ENCODE peak calls at places on chromosomes 6 and 20, in six cellular contexts. L is tibial nerve, Z is HepG2, V is transverse colon, X is neural progenitor cell, B is ovary. J is an unnamed sample.
A peak's percentile ranks its signal among the peaks of the same experiment; 100 is the strongest.

GRCh38 chr6:144576871-144577270 is 291.7 kb downstream of the UTRN start:
- DNase-seq in L (no peak), Z (no peak), V (no peak), X (no peak), B (no peak), J (no peak)

GRCh38 chr6:11616200-11616611 is 78.7 kb downstream of the TMEM170B start:
- DNase-seq in L (no peak), Z (no peak), V (no peak), X (no peak), B (no peak), J (no peak)

GRCh38 chr20:37920270-37920669 is 17.3 kb downstream of the VSTM2L start:
- DNase-seq in L (no peak), Z (no peak), V (no peak), X (no peak), B (no peak), J (no peak)

GRCh38 chr20:6530254-6530653 is 237.2 kb upstream of the BMP2 start:
- DNase-seq in L (no peak), Z (no peak), V (no peak), X (no peak), B (no peak), J (no peak)

GRCh38 chr20:25000268-25000801 is 7.8 kb upstream of the APMAP start:
- DNase-seq in L (peak; percentile 68), Z (no peak), V (peak; percentile 38), X (no peak), B (no peak), J (peak; percentile 85)

GRCh38 chr20:11766961-11767360 is 150.7 kb upstream of the BTBD3 start:
- DNase-seq in L (no peak), Z (no peak), V (no peak), X (no peak), B (no peak), J (no peak)

GRCh38 chr20:15287331-15287730 is 949.9 kb upstream of the FLRT3 start:
- DNase-seq in L (no peak), Z (no peak), V (no peak), X (no peak), B (no peak), J (no peak)

GRCh38 chr6:6002809-6003333 is 3.9 kb downstream of the NRN1 start:
- DNase-seq in L (no peak), Z (no peak), V (no peak), X (peak; percentile 34), B (no peak), J (no peak)

GRCh38 chr20:9886227-9886626 is 47.4 kb upstream of the PAK5 start:
- DNase-seq in L (no peak), Z (no peak), V (no peak), X (no peak), B (no peak), J (no peak)

GRCh38 chr6:29887330-29887818 is 55.0 kb upstream of the HLA-A start:
- DNase-seq in L (peak; percentile 21), Z (no peak), V (peak; percentile 74), X (peak; percentile 34), B (peak; percentile 69), J (peak; percentile 14)

GRCh38 chr6:53326372-53327016 is 22.3 kb downstream of the ELOVL5 start:
- DNase-seq in L (no peak), Z (no peak), V (peak; percentile 33), X (no peak), B (peak; percentile 61), J (no peak)

GRCh38 chr20:52552181-52552872 is 360.7 kb upstream of the ZFP64 start:
- DNase-seq in L (no peak), Z (no peak), V (no peak), X (no peak), B (no peak), J (no peak)

GRCh38 chr6:20559924-20560551 is 25.8 kb downstream of the CDKAL1 start:
- DNase-seq in L (no peak), Z (no peak), V (no peak), X (no peak), B (no peak), J (no peak)

GRCh38 chr6:123875784-123876183 is 72.1 kb downstream of the NKAIN2 start:
- DNase-seq in L (no peak), Z (no peak), V (no peak), X (no peak), B (no peak), J (no peak)

GRCh38 chr6:98779618-98780017 is 54.8 kb upstream of the POU3F2 start:
- DNase-seq in L (no peak), Z (no peak), V (no peak), X (no peak), B (no peak), J (no peak)

GRCh38 chr6:32785781-32786533 is 22.6 kb upstream of the HLA-DQB2 start:
- DNase-seq in L (no peak), Z (peak; percentile 44), V (peak; percentile 28), X (peak; percentile 75), B (no peak), J (no peak)

GRCh38 chr6:75207211-75207984 is 1.5 kb upstream of the COL12A1 start:
- DNase-seq in L (no peak), Z (no peak), V (no peak), X (peak; percentile 60), B (peak; percentile 36), J (no peak)

GRCh38 chr6:349491-349921 is 42.0 kb upstream of the IRF4 start:
- DNase-seq in L (no peak), Z (no peak), V (no peak), X (no peak), B (no peak), J (no peak)

GRCh38 chr20:3660262-3661059 is 2.7 kb downstream of the GFRA4 start:
- DNase-seq in L (no peak), Z (no peak), V (no peak), X (no peak), B (no peak), J (no peak)

GRCh38 chr6:161137839-161138544 is 135.9 kb downstream of the AGPAT4 start:
- DNase-seq in L (no peak), Z (no peak), V (no peak), X (no peak), B (no peak), J (no peak)

GRCh38 chr6:108002365-108003221 is 44.6 kb upstream of the SEC63 start:
- DNase-seq in L (no peak), Z (peak; percentile 98), V (peak; percentile 67), X (peak; percentile 12), B (no peak), J (peak; percentile 24)

GRCh38 chr6:6588064-6588923 is at the start of gene LY86:
- DNase-seq in L (no peak), Z (no peak), V (peak; percentile 14), X (no peak), B (no peak), J (no peak)

GRCh38 chr6:150245148-150245547 is 102.3 kb downstream of the PPP1R14C start:
- DNase-seq in L (no peak), Z (no peak), V (no peak), X (no peak), B (no peak), J (no peak)

GRCh38 chr6:150241751-150242150 is 98.9 kb downstream of the PPP1R14C start:
- DNase-seq in L (no peak), Z (no peak), V (no peak), X (no peak), B (no peak), J (no peak)

GRCh38 chr6:150248300-150248699 is 105.5 kb downstream of the PPP1R14C start:
- DNase-seq in L (no peak), Z (no peak), V (no peak), X (no peak), B (no peak), J (no peak)

GRCh38 chr6:150247803-150248202 is 105.0 kb downstream of the PPP1R14C start:
- DNase-seq in L (no peak), Z (no peak), V (no peak), X (no peak), B (no peak), J (no peak)

DNA sequence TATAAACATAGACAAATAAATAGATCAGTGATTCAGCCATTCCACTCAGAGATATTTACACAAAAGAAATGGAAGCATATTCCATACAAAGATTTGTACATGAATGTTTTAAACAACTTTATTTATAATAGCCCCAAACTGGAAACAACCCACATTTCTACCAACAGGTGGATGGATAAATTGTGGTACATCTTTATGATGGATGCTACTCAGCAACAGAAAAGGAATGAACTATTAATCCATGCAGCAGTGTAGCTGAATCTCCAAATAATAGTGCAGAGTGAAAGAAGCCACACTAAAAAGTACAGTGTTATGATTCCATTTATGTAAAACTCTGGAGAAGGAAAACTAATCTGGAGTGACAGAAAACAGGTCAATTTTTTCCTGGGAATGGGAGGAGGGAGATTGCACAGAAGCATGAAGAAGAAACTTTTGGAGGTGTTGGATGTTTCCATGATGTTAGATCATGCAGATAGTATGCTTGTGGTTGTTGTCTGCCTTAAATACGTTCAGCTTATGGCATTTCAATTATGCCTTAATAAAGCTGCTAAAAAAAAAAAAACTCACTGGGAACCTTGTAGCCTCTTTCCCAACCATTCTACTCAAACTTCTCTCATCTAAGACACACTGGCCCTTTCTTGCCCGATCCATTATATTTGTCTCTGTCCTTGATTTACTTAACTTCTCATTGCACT is 100.9 kb downstream of the PPP1R14C start:
- DNase-seq in L (no peak), Z (no peak), V (no peak), X (no peak), B (no peak), J (no peak)
- H3K27me3 ChIP-seq in L (no peaks in the 10 kb centered on the region), Z (no peaks in the 10 kb centered on the region), V (no peaks in the 10 kb centered on the region), X (no peaks in the 10 kb centered on the region), B (no peaks in the 10 kb centered on the region), J (no peaks in the 10 kb centered on the region)

GRCh38 chr6:34969662-34970265 is 80.7 kb downstream of the ANKS1A start:
- DNase-seq in L (no peak), Z (no peak), V (no peak), X (no peak), B (no peak), J (no peak)
- H3K27ac ChIP-seq in L (no peak overlapping the region), Z (no peak overlapping the region), V (no peak overlapping the region), X (no peak overlapping the region), B (no peak overlapping the region), J (no peak overlapping the region)

DNA sequence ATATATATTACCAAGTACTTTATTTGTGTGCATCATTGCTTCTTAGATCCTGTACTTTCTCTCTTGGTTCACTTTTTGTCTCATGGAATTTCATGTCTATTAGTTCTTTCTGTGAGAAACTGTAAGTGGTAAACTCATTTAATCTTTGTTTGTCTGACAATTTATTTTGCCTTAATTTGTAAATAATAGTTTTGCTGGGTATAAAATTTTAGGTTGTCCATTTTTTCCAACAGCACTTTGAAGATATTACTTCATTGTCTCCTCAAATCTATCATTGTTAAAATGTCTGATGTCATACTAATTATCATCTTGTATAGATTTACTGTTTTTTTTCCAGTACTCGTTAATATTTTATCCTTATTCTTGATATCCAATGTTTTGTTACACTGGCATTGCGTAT is 205.2 kb upstream of the CDYL start:
- DNase-seq in L (no peak), Z (no peak), V (no peak), X (no peak), B (no peak), J (no peak)
- H3K36me3 ChIP-seq in L (no peaks in the 10 kb centered on the region), Z (no peaks in the 10 kb centered on the region), V (no peaks in the 10 kb centered on the region), X (no peaks in the 10 kb centered on the region), B (no peaks in the 10 kb centered on the region), J (no peaks in the 10 kb centered on the region)

GRCh38 chr6:15739867-15740266 is 77.0 kb upstream of the DTNBP1 start:
- DNase-seq in L (no peak), Z (no peak), V (no peak), X (peak; percentile 55), B (no peak), J (no peak)

GRCh38 chr6:15741405-15741804 is 78.6 kb upstream of the DTNBP1 start:
- DNase-seq in L (no peak), Z (no peak), V (no peak), X (no peak), B (no peak), J (no peak)

GRCh38 chr6:15748341-15748740 is 85.5 kb upstream of the DTNBP1 start:
- DNase-seq in L (no peak), Z (no peak), V (no peak), X (no peak), B (no peak), J (no peak)

GRCh38 chr6:15747354-15747883 is 84.6 kb upstream of the DTNBP1 start:
- DNase-seq in L (no peak), Z (no peak), V (no peak), X (no peak), B (no peak), J (no peak)

GRCh38 chr6:15744824-15745402 is 82.1 kb upstream of the DTNBP1 start:
- DNase-seq in L (no peak), Z (no peak), V (no peak), X (no peak), B (no peak), J (no peak)
- H3K27me3 ChIP-seq in L (no peaks in the 10 kb centered on the region), Z (no peaks in the 10 kb centered on the region), V (no peaks in the 10 kb centered on the region), X (no peaks in the 10 kb centered on the region), B (no peaks in the 10 kb centered on the region), J (no peaks in the 10 kb centered on the region)